ENCODE peak calls at places on chromosome 17, in eight cellular contexts. One of them, this sample, is unnamed.

GRCh38 chr17:79041041-79041570 is 17.1 kb downstream of the C1QTNF1 start:
- DNase-seq in dorsolateral prefrontal cortex: no peak
- DNase-seq in fibroblast of lung: no peak
- DNase-seq in HCT116: no peak
- DNase-seq in breast epithelium: no peak
- DNase-seq in hepatocyte: no peak
- DNase-seq in neural progenitor cell: no peak
- DNase-seq in transverse colon: no peak
- DNase-seq in this sample: no peak

GRCh38 chr17:78583091-78583490 is 5.9 kb upstream of the DNAH17 start:
- DNase-seq in transverse colon: no peak
- DNase-seq in HCT116: peak; percentile 44
- DNase-seq in neural progenitor cell: peak; percentile 31
- DNase-seq in fibroblast of lung: no peak
- DNase-seq in dorsolateral prefrontal cortex: no peak
- DNase-seq in hepatocyte: no peak
- DNase-seq in breast epithelium: no peak
- DNase-seq in this sample: peak; percentile 26

GRCh38 chr17:50420419-50421112 is 5.5 kb upstream of the ACSF2 start:
- DNase-seq in HCT116: no peak
- DNase-seq in fibroblast of lung: no peak
- DNase-seq in transverse colon: no peak
- DNase-seq in dorsolateral prefrontal cortex: no peak
- DNase-seq in neural progenitor cell: no peak
- DNase-seq in breast epithelium: no peak
- DNase-seq in hepatocyte: no peak
- DNase-seq in this sample: peak; percentile 43

GRCh38 chr17:57808882-57809281 is 41.0 kb downstream of the MRPS23 start:
- DNase-seq in HCT116: no peak
- DNase-seq in neural progenitor cell: no peak
- DNase-seq in dorsolateral prefrontal cortex: no peak
- DNase-seq in hepatocyte: no peak
- DNase-seq in fibroblast of lung: no peak
- DNase-seq in breast epithelium: no peak
- DNase-seq in transverse colon: no peak
- DNase-seq in this sample: no peak

GRCh38 chr17:33892677-33893076 is 362.4 kb upstream of the CCL2 start:
- DNase-seq in breast epithelium: no peak
- DNase-seq in HCT116: no peak
- DNase-seq in hepatocyte: no peak
- DNase-seq in neural progenitor cell: peak; percentile 12
- DNase-seq in dorsolateral prefrontal cortex: no peak
- DNase-seq in transverse colon: no peak
- DNase-seq in fibroblast of lung: no peak
- DNase-seq in this sample: no peak

GRCh38 chr17:13786000-13786598 is 184.4 kb upstream of the HS3ST3A1 start:
- DNase-seq in HCT116: no peak
- DNase-seq in fibroblast of lung: peak; percentile 86
- DNase-seq in transverse colon: no peak
- DNase-seq in neural progenitor cell: no peak
- DNase-seq in hepatocyte: no peak
- DNase-seq in dorsolateral prefrontal cortex: no peak
- DNase-seq in breast epithelium: no peak
- DNase-seq in this sample: peak; percentile 77

GRCh38 chr17:65052585-65052984 is 4.0 kb downstream of the GNA13 start:
- DNase-seq in breast epithelium: no peak
- DNase-seq in dorsolateral prefrontal cortex: no peak
- DNase-seq in fibroblast of lung: no peak
- DNase-seq in hepatocyte: no peak
- DNase-seq in transverse colon: no peak
- DNase-seq in HCT116: no peak
- DNase-seq in neural progenitor cell: no peak
- DNase-seq in this sample: no peak

GRCh38 chr17:57924677-57925076 is 30.5 kb downstream of the CUEDC1 start:
- DNase-seq in neural progenitor cell: no peak
- DNase-seq in fibroblast of lung: no peak
- DNase-seq in hepatocyte: no peak
- DNase-seq in breast epithelium: no peak
- DNase-seq in HCT116: no peak
- DNase-seq in dorsolateral prefrontal cortex: no peak
- DNase-seq in transverse colon: no peak
- DNase-seq in this sample: no peak

GRCh38 chr17:48192321-48192731 is 84.8 kb downstream of the SNX11 start:
- DNase-seq in transverse colon: no peak
- DNase-seq in neural progenitor cell: no peak
- DNase-seq in HCT116: no peak
- DNase-seq in breast epithelium: no peak
- DNase-seq in fibroblast of lung: no peak
- DNase-seq in hepatocyte: no peak
- DNase-seq in dorsolateral prefrontal cortex: no peak
- DNase-seq in this sample: no peak

GRCh38 chr17:72351884-72352346 is 231.1 kb downstream of the SOX9 start:
- DNase-seq in fibroblast of lung: no peak
- DNase-seq in transverse colon: no peak
- DNase-seq in breast epithelium: no peak
- DNase-seq in HCT116: no peak
- DNase-seq in hepatocyte: no peak
- DNase-seq in neural progenitor cell: peak; percentile 16
- DNase-seq in dorsolateral prefrontal cortex: no peak
- DNase-seq in this sample: no peak
- TF ChIP-seq CTCF in fibroblast of lung: no peak
- TF ChIP-seq CTCF in transverse colon: no peak
- TF ChIP-seq CTCF in breast epithelium: no peak
- TF ChIP-seq CTCF in HCT116: no peak
- TF ChIP-seq CTCF in hepatocyte: no peak
- TF ChIP-seq CTCF in neural progenitor cell: no peak
- TF ChIP-seq CTCF in dorsolateral prefrontal cortex: no peak
- TF ChIP-seq CTCF in this sample: no peak

DNA sequence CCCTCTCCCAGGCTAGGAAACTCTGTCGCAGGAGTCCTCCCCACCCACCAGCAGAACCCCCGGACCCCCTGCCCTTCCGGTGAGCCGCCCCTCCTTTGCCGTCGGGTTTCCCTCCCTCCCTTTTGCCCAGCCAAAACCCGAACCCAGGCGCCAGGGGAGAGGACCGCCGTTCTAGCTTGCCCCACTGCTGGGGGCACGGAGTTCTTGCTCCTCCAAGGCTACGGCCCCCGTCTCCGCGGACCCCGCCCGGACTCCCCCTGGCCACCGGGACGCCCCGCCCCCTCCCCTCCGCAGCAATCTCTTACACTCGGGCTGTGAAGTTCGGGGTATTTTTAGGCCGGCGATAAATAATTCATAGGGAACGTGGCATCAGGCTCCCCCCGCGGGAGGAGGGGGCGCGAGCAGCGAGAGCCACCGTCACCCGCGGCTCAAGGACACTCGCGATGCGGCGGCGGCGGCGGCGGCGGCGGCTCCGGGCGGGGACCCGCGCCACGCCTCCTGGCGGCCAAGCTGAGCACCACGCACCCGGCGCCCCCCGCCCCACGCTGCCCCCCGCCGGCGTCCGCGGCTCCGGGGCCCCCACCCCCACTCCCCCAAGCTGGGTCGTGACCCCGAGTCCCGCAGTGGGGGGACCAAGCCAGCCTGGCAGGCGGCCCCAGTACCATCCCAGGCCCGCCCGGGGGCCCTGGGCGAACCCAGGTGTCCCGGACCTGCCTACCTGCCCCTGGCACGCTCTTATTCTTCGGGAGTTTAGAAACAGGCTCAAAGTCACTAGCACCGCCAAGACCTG is at the start of gene GRIN2C:
- DNase-seq in dorsolateral prefrontal cortex: no peak
- DNase-seq in transverse colon: no peak
- DNase-seq in fibroblast of lung: no peak
- DNase-seq in hepatocyte: peak; percentile 42
- DNase-seq in neural progenitor cell: peak; percentile 52
- DNase-seq in HCT116: no peak
- DNase-seq in breast epithelium: no peak
- DNase-seq in this sample: no peak
- H3K4me3 ChIP-seq in dorsolateral prefrontal cortex: peak within 1 kb of the TSS; percentile 57
- H3K4me3 ChIP-seq in transverse colon: no peak within 1 kb of the TSS
- H3K4me3 ChIP-seq in fibroblast of lung: no peak within 1 kb of the TSS
- H3K4me3 ChIP-seq in hepatocyte: peak within 1 kb of the TSS; percentile 39
- H3K4me3 ChIP-seq in neural progenitor cell: peak within 1 kb of the TSS; percentile 55
- H3K4me3 ChIP-seq in HCT116: no peak within 1 kb of the TSS
- H3K4me3 ChIP-seq in breast epithelium: peak within 1 kb of the TSS; percentile 18
- H3K4me3 ChIP-seq in this sample: no peak within 1 kb of the TSS

GRCh38 chr17:4738136-4739121 is 1.2 kb upstream of the ZMYND15 start:
- DNase-seq in neural progenitor cell: peak; percentile 33
- DNase-seq in breast epithelium: peak; percentile 63
- DNase-seq in hepatocyte: peak; percentile 71
- DNase-seq in HCT116: no peak
- DNase-seq in transverse colon: peak; percentile 57
- DNase-seq in dorsolateral prefrontal cortex: no peak
- DNase-seq in fibroblast of lung: no peak
- DNase-seq in this sample: no peak

GRCh38 chr17:4734857-4735475 is 3.7 kb downstream of the MED11 start:
- DNase-seq in dorsolateral prefrontal cortex: no peak
- DNase-seq in HCT116: no peak
- DNase-seq in fibroblast of lung: no peak
- DNase-seq in hepatocyte: peak; percentile 16
- DNase-seq in neural progenitor cell: no peak
- DNase-seq in transverse colon: no peak
- DNase-seq in breast epithelium: no peak
- DNase-seq in this sample: no peak

GRCh38 chr17:4728124-4728523 is 3.1 kb upstream of the MED11 start:
- DNase-seq in dorsolateral prefrontal cortex: no peak
- DNase-seq in HCT116: no peak
- DNase-seq in neural progenitor cell: no peak
- DNase-seq in fibroblast of lung: no peak
- DNase-seq in transverse colon: no peak
- DNase-seq in breast epithelium: no peak
- DNase-seq in hepatocyte: peak; percentile 25
- DNase-seq in this sample: no peak

GRCh38 chr17:4735825-4736651 is 3.6 kb upstream of the ZMYND15 start:
- DNase-seq in fibroblast of lung: no peak
- DNase-seq in neural progenitor cell: no peak
- DNase-seq in dorsolateral prefrontal cortex: no peak
- DNase-seq in hepatocyte: no peak
- DNase-seq in transverse colon: no peak
- DNase-seq in breast epithelium: no peak
- DNase-seq in HCT116: no peak
- DNase-seq in this sample: no peak

GRCh38 chr17:4733073-4733531 is 1.9 kb downstream of the MED11 start:
- DNase-seq in dorsolateral prefrontal cortex: no peak
- DNase-seq in hepatocyte: peak; percentile 17
- DNase-seq in HCT116: no peak
- DNase-seq in neural progenitor cell: no peak
- DNase-seq in breast epithelium: no peak
- DNase-seq in fibroblast of lung: no peak
- DNase-seq in transverse colon: no peak
- DNase-seq in this sample: no peak
- TF ChIP-seq CTCF in dorsolateral prefrontal cortex: no peak
- TF ChIP-seq CTCF in hepatocyte: no peak
- TF ChIP-seq CTCF in HCT116: no peak
- TF ChIP-seq CTCF in neural progenitor cell: peak; percentile 11
- TF ChIP-seq CTCF in breast epithelium: no peak
- TF ChIP-seq CTCF in fibroblast of lung: no peak
- TF ChIP-seq CTCF in transverse colon: no peak
- TF ChIP-seq CTCF in this sample: no peak

DNA sequence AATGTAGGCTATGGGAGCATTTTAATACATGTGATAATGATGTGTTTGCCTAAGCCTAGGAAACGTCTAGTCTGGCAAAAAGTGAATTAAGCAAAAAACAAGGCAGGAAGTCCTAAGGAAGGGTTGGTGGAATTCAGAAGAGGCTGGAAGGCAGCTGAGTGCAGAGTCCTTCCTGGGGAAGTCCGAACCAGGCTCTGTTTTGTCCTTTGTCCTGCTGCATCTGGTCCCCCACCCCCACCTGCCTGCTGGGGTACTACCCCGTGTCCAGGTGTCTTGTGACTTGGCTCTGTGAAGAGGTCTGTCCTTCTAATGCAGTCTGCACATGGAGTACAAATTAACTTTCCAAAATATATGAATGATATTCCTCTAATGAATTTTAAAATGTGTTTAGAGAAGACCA is 1.6 kb upstream of the MYH10 start:
- DNase-seq in HCT116: no peak
- DNase-seq in transverse colon: no peak
- DNase-seq in neural progenitor cell: peak; percentile 36
- DNase-seq in breast epithelium: no peak
- DNase-seq in fibroblast of lung: no peak
- DNase-seq in dorsolateral prefrontal cortex: no peak
- DNase-seq in hepatocyte: peak; percentile 65
- DNase-seq in this sample: no peak
- H3K4me3 ChIP-seq in HCT116: peak overlapping the region; percentile 95
- H3K4me3 ChIP-seq in transverse colon: no peak overlapping the region
- H3K4me3 ChIP-seq in neural progenitor cell: peak overlapping the region; percentile 58
- H3K4me3 ChIP-seq in breast epithelium: peak overlapping the region; percentile 87
- H3K4me3 ChIP-seq in fibroblast of lung: no peak overlapping the region
- H3K4me3 ChIP-seq in dorsolateral prefrontal cortex: no peak overlapping the region
- H3K4me3 ChIP-seq in hepatocyte: peak overlapping the region; percentile 34
- H3K4me3 ChIP-seq in this sample: no peak overlapping the region

GRCh38 chr17:2735896-2736295 is 13.6 kb downstream of the CCDC92B start:
- DNase-seq in breast epithelium: no peak
- DNase-seq in transverse colon: peak; percentile 40
- DNase-seq in fibroblast of lung: no peak
- DNase-seq in hepatocyte: no peak
- DNase-seq in HCT116: no peak
- DNase-seq in neural progenitor cell: no peak
- DNase-seq in dorsolateral prefrontal cortex: no peak
- DNase-seq in this sample: no peak
- TF ChIP-seq CTCF in breast epithelium: no peak
- TF ChIP-seq CTCF in transverse colon: no peak
- TF ChIP-seq CTCF in fibroblast of lung: no peak
- TF ChIP-seq CTCF in hepatocyte: no peak
- TF ChIP-seq CTCF in HCT116: no peak
- TF ChIP-seq CTCF in neural progenitor cell: no peak
- TF ChIP-seq CTCF in dorsolateral prefrontal cortex: no peak
- TF ChIP-seq CTCF in this sample: no peak

DNA sequence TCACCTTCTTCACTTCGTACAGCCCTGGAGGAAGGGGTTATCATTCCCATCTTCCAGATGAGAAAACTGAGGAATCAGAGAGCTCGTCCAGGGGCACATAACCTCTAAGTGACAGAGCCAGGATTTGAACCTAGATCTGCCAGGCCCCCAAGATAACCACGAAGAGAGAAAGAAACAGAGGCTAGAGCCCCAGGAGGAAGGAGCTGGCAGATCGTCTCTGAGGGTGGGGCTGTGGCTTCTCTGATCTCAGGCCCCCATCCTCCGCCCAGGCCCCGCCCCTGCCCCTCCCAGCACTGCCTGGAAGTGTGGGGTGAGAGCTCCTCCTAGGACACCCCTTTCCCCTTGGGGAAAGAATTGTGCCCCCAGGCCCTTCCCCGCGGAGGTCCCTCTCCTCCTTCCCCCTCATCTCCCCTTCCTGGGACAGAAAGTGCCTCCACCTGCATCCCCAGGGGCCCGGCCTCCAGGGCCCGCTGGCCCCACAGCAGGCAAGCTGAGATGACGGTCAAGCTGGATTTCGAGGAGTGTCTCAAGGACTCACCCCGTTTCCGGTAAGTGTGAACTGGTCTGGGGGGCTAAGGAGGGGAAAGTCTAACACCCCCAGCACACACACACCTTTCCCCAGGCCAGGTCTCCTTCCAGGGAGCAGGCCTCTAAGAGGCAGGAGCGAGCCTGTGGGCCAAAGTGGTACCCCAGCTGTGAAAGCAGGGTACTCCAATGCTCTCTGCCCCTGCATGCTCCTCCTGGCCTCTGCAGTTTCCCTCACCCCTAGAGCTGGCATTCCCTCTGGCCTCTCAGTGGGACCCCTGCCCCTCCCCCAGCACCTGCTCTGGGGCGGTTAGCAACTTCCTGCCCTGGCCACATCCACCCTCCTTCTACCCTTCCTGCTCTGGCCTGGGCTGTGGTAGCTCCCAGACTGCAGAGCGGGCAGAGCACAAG is at the start of gene ACAP1:
- DNase-seq in HCT116: no peak
- DNase-seq in fibroblast of lung: no peak
- DNase-seq in breast epithelium: no peak
- DNase-seq in hepatocyte: no peak
- DNase-seq in neural progenitor cell: no peak
- DNase-seq in dorsolateral prefrontal cortex: no peak
- DNase-seq in transverse colon: peak; percentile 81
- DNase-seq in this sample: no peak
- H3K4me3 ChIP-seq in HCT116: no peak within 1 kb of the TSS
- H3K4me3 ChIP-seq in fibroblast of lung: no peak within 1 kb of the TSS
- H3K4me3 ChIP-seq in breast epithelium: peak within 1 kb of the TSS; percentile 26
- H3K4me3 ChIP-seq in hepatocyte: no peak within 1 kb of the TSS
- H3K4me3 ChIP-seq in neural progenitor cell: no peak within 1 kb of the TSS
- H3K4me3 ChIP-seq in dorsolateral prefrontal cortex: no peak within 1 kb of the TSS
- H3K4me3 ChIP-seq in transverse colon: peak within 1 kb of the TSS; percentile 13
- H3K4me3 ChIP-seq in this sample: no peak within 1 kb of the TSS

This sample was measured in fibroblast of mammary gland.